ENCODE peak calls at places on chromosomes 16 and 17, in nine cellular contexts. V, F, X, W, U, E, N, Q and O are unnamed samples.

GRCh38 chr16:82031116-82032084 is 3.7 kb upstream of the HSD17B2 start:
- DNase-seq in V (peak), F (peak), X (no peak), W (peak), U (no peak), E (no peak), N (no peak), Q (peak), O (peak)

GRCh38 chr17:77528516-77529327 is 388.0 kb downstream of the SEC14L1 start:
- DNase-seq in V (no peak), F (peak), X (no peak), W (no peak), U (peak), E (peak), N (no peak), Q (peak), O (no peak)

GRCh38 chr16:51103590-51103989 is 47.5 kb downstream of the SALL1 start:
- DNase-seq in V (no peak), F (no peak), X (no peak), W (no peak), U (no peak), E (no peak), N (no peak), Q (no peak), O (no peak)

GRCh38 chr17:44438634-44439033 is 49.2 kb upstream of the ITGA2B start:
- DNase-seq in V (no peak), F (peak), X (no peak), W (no peak), U (no peak), E (no peak), N (no peak), Q (no peak), O (peak)

GRCh38 chr17:45277992-45278391 is 16.1 kb upstream of the SPATA32 start:
- DNase-seq in V (no peak), F (no peak), X (no peak), W (peak), U (no peak), E (no peak), N (no peak), Q (no peak), O (peak)

GRCh38 chr16:80954985-80955384 is 51.7 kb downstream of the CMC2 start:
- DNase-seq in V (no peak), F (no peak), X (no peak), W (no peak), U (peak), E (no peak), N (no peak), Q (no peak), O (no peak)

GRCh38 chr17:10357768-10358167 is 15.0 kb downstream of the MYH13 start:
- DNase-seq in V (peak), F (peak), X (no peak), W (no peak), U (peak), E (no peak), N (no peak), Q (peak), O (no peak)

GRCh38 chr16:87897563-87898505 is 28.5 kb upstream of the SLC7A5 start:
- DNase-seq in V (no peak), F (no peak), X (no peak), W (no peak), U (peak), E (peak), N (no peak), Q (no peak), O (no peak)

GRCh38 chr16:51134269-51134812 is 16.7 kb downstream of the SALL1 start:
- DNase-seq in V (no peak), F (peak), X (no peak), W (no peak), U (no peak), E (no peak), N (no peak), Q (no peak), O (no peak)

GRCh38 chr16:49464877-49465504 is 91.4 kb downstream of the C16orf78 start:
- DNase-seq in V (no peak), F (peak), X (peak), W (no peak), U (peak), E (no peak), N (peak), Q (peak), O (no peak)

GRCh38 chr17:13635951-13636350 is 34.2 kb upstream of the HS3ST3A1 start:
- DNase-seq in V (no peak), F (no peak), X (no peak), W (no peak), U (no peak), E (no peak), N (no peak), Q (no peak), O (no peak)

GRCh38 chr16:2587891-2588565 is 50.2 kb downstream of the PDPK1 start:
- DNase-seq in V (no peak), F (no peak), X (no peak), W (no peak), U (no peak), E (no peak), N (peak), Q (no peak), O (no peak)

GRCh38 chr17:79369532-79369931 is 241.3 kb downstream of the RBFOX3 start:
- DNase-seq in V (peak), F (no peak), X (no peak), W (no peak), U (no peak), E (no peak), N (no peak), Q (no peak), O (no peak)

GRCh38 chr17:52419256-52419655 is 260.7 kb upstream of the CA10 start:
- DNase-seq in V (no peak), F (no peak), X (no peak), W (peak), U (no peak), E (peak), N (no peak), Q (no peak), O (no peak)

DNA sequence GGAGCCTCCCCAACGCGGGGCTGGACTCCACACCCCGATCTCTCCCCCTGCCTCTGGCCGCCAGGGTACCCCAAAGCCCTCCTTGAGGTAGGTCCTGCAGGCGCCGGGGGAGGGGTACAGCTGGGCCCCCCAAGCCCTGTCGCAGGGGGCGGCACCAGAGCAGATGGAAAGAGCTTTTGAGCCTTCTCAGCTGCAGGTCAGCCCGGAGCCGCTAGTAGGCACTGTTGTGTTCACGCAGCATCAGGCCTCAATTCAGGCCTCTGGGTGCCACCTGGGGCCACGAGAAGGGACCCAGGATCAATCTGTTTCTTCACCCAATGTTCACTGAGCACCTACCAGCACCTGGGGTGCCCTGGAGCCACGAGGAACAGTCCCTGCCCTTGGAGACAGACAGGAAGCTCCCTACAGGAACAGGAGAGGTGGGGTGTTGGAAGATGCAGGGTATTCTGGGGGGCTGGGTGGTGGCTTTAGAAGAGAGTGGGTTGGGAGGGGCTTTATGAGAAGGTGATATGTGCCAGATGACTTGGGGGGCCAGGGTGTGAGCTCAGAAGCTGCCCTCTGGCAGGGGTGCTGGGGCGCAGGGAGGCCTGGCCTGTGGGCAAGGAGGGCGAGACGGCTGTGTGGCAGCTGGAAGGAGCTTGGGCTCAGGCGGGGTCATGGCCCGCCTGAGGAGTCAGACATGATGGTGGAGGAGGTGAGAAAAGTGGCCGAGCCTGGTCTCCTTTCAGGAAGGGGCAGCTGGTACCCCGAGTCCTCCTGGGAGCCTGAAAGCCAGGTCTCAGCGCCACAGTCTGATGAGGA is 122.0 kb upstream of the GSE1 start:
- DNase-seq in V (peak), F (peak), X (no peak), W (no peak), U (peak), E (no peak), N (no peak), Q (peak), O (no peak)
- TF ChIP-seq CTCF in V (peak), F (peak), X (no peak), W (peak), U (peak), E (peak), N (no peak), Q (peak), O (peak)

GRCh38 chr16:15782573-15783365 is 74.1 kb downstream of the MYH11 start:
- DNase-seq in V (no peak), F (peak), X (no peak), W (no peak), U (no peak), E (peak), N (no peak), Q (no peak), O (no peak)
- TF ChIP-seq CTCF in V (no peak), F (peak), X (no peak), W (no peak), U (no peak), E (peak), N (no peak), Q (no peak), O (no peak)

GRCh38 chr17:7281953-7282751 is 634 bp downstream of the SLC2A4 start:
- DNase-seq in V (no peak), F (no peak), X (peak), W (no peak), U (no peak), E (no peak), N (peak), Q (peak), O (no peak)

GRCh38 chr17:7279453-7279852 is 2.1 kb upstream of the SLC2A4 start:
- DNase-seq in V (no peak), F (no peak), X (no peak), W (no peak), U (no peak), E (no peak), N (no peak), Q (no peak), O (no peak)

GRCh38 chr17:7281074-7281952 is at the start of gene SLC2A4:
- DNase-seq in V (peak), F (peak), X (peak), W (peak), U (peak), E (peak), N (peak), Q (peak), O (peak)

GRCh38 chr17:7282752-7283321 is 1.3 kb downstream of the SLC2A4 start:
- DNase-seq in V (no peak), F (no peak), X (no peak), W (no peak), U (no peak), E (no peak), N (no peak), Q (no peak), O (no peak)

GRCh38 chr17:7280519-7281073 is 922 bp upstream of the SLC2A4 start:
- DNase-seq in V (peak), F (peak), X (peak), W (peak), U (peak), E (peak), N (peak), Q (peak), O (peak)
- TF ChIP-seq CTCF in V (peak), F (peak), X (peak), W (peak), U (peak), E (peak), N (no peak), Q (peak), O (peak)

GRCh38 chr17:70947636-70948565 is 778.6 kb downstream of the KCNJ2 start:
- DNase-seq in V (no peak), F (no peak), X (no peak), W (no peak), U (no peak), E (peak), N (no peak), Q (peak), O (no peak)

GRCh38 chr17:70947215-70947614 is 777.9 kb downstream of the KCNJ2 start:
- DNase-seq in V (no peak), F (no peak), X (no peak), W (no peak), U (no peak), E (no peak), N (no peak), Q (no peak), O (no peak)

GRCh38 chr17:70945386-70945785 is 776.1 kb downstream of the KCNJ2 start:
- DNase-seq in V (no peak), F (peak), X (no peak), W (peak), U (no peak), E (peak), N (no peak), Q (no peak), O (peak)
- TF ChIP-seq CTCF in V (no peak), F (peak), X (no peak), W (peak), U (no peak), E (peak), N (no peak), Q (no peak), O (no peak)

GRCh38 chr17:54426287-54426886 is 474.3 kb upstream of the TOM1L1 start:
- DNase-seq in V (peak), F (peak), X (no peak), W (no peak), U (no peak), E (peak), N (no peak), Q (peak), O (peak)
- TF ChIP-seq CTCF in V (peak), F (peak), X (no peak), W (no peak), U (peak), E (peak), N (no peak), Q (peak), O (peak)

GRCh38 chr17:50533185-50533584 is 650 bp downstream of the EPN3 start:
- DNase-seq in V (no peak), F (no peak), X (no peak), W (no peak), U (no peak), E (no peak), N (no peak), Q (no peak), O (no peak)

GRCh38 chr17:50535407-50535806 is 2.9 kb downstream of the EPN3 start:
- DNase-seq in V (no peak), F (no peak), X (no peak), W (no peak), U (no peak), E (no peak), N (no peak), Q (no peak), O (no peak)

GRCh38 chr17:50534979-50535326 is 2.4 kb downstream of the EPN3 start:
- DNase-seq in V (no peak), F (no peak), X (no peak), W (no peak), U (no peak), E (no peak), N (no peak), Q (no peak), O (no peak)

GRCh38 chr17:50533720-50534148 is 1.2 kb downstream of the EPN3 start:
- DNase-seq in V (no peak), F (no peak), X (peak), W (no peak), U (no peak), E (peak), N (no peak), Q (peak), O (peak)

DNA sequence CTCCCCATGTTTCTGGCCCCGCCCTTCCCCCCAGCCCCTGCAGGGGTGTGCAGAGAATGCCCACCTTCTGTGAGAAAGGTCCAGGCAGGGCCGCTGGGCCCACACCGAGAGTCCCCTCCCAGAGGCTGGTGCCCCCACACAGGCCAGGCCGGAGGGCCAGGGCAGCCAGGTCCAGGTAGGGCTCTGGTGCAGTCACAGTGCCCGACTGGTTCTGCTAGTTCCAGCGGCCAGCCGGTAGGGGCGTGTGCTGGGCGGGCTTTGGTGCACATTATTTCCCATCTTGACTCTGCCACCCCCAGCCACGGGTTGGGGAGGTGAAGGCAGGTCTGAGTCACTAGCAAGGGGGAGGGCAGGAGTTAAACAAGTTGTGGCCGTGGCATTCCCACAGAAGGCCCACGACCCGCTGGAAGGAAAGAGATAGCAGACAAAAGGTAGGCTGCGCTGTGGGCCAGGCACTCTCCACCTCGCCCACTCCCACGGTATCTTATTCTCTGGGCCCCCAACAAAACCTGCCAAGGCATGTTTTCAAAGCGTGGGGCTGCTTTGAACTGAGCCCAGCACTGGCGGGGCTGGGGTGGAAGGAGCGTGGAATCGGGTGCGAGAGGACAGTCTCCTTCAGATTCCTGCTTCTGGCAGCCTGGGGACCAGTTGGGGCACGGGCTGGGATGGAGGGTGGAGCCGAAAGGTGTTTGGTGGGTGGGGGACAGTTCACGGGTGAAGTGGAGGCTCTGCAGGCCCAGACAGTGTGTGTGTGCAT is 1.9 kb downstream of the EPN3 start:
- DNase-seq in V (peak), F (peak), X (no peak), W (no peak), U (no peak), E (no peak), N (peak), Q (peak), O (peak)
- TF ChIP-seq CTCF in V (peak), F (peak), X (peak), W (peak), U (no peak), E (no peak), N (no peak), Q (peak), O (peak)